ENCODE peak calls at places on chromosomes 16 and 17, in five cellular contexts. R is activated naive CD4-positive, alpha-beta T cell treated with anti-CD3 and anti-CD28 coated beads, Interleukin-2, amount 50 U/mL, for 72 hours; M is H7; P is lung; F is Ammon's horn. W is an unnamed sample.
A peak's percentile ranks its signal among the peaks of the same experiment; 100 is the strongest.

GRCh38 chr16:50478021-50478772 is 70.0 kb upstream of the NKD1 start:
- DNase-seq in R (no peak), F (no peak), M (peak; percentile 57), P (no peak), W (no peak)

GRCh38 chr16:17173134-17173729 is 297.5 kb downstream of the XYLT1 start:
- DNase-seq in P (peak; percentile 60), F (peak; percentile 69), R (no peak), M (no peak), W (no peak)

GRCh38 chr16:54648575-54648974 is 282.1 kb upstream of the IRX5 start:
- DNase-seq in F (no peak), R (no peak), M (no peak), P (no peak), W (no peak)

GRCh38 chr16:88533945-88534641 is 36.1 kb upstream of the ZC3H18 start:
- DNase-seq in P (peak; percentile 70), F (peak; percentile 68), R (peak; percentile 82), M (peak; percentile 99), W (peak; percentile 65)

GRCh38 chr17:18258356-18259038 is at the start of gene FLII:
- DNase-seq in M (peak; percentile 92), R (peak; percentile 50), F (peak; percentile 78), P (peak; percentile 39), W (peak; percentile 36)

GRCh38 chr17:7095642-7096041 is 15.6 kb upstream of the CLEC10A start:
- DNase-seq in F (peak; percentile 30), R (no peak), M (no peak), P (no peak), W (no peak)

GRCh38 chr17:27496501-27496943 is 40.3 kb downstream of the KSR1 start:
- DNase-seq in M (peak; percentile 78), F (no peak), R (no peak), P (peak; percentile 38), W (peak; percentile 23)

GRCh38 chr16:75099075-75099667 is 17.4 kb downstream of the LDHD start:
- DNase-seq in P (no peak), R (no peak), M (no peak), F (no peak), W (no peak)

GRCh38 chr17:70661342-70662222 is 492.2 kb downstream of the KCNJ2 start:
- DNase-seq in M (no peak), P (peak; percentile 39), F (no peak), R (no peak), W (no peak)

GRCh38 chr17:57121308-57122042 is 36.4 kb downstream of the AKAP1 start:
- DNase-seq in F (peak; percentile 56), R (no peak), P (no peak), M (peak; percentile 82), W (no peak)

GRCh38 chr17:66375121-66375520 is 72.7 kb downstream of the PRKCA start:
- DNase-seq in F (no peak), P (no peak), R (no peak), M (no peak), W (no peak)

GRCh38 chr16:52812945-52813556 is 239.6 kb downstream of the CHD9NB start:
- DNase-seq in P (no peak), M (no peak), F (no peak), R (no peak), W (no peak)

GRCh38 chr17:13925579-13925978 is 143.7 kb upstream of the COX10 start:
- DNase-seq in F (no peak), P (no peak), R (no peak), M (no peak), W (no peak)

GRCh38 chr16:46947900-46948547 is 25.4 kb downstream of the DNAJA2 start:
- DNase-seq in R (peak; percentile 53), M (peak; percentile 54), F (no peak), P (no peak), W (no peak)

W was measured in prostate gland.